ENCODE peak calls at places on chromosomes 12 and 14, in seven cellular contexts. F is IMR-90, L is H9, J is neuronal stem cell, A is mesendoderm, B is mesenchymal stem cell, E is H1. R is an unnamed sample.

GRCh38 chr12:31594681-31595080 is 3.7 kb upstream of the DENND5B start:
- DNase-seq in F (peak), L (no peak), J (no peak), A (peak), B (peak), E (no peak), R (peak)

GRCh38 chr14:53214384-53214783 is 61.3 kb upstream of the DDHD1 start:
- DNase-seq in F (no peak), L (no peak), J (no peak), A (no peak), B (no peak), E (no peak), R (no peak)

GRCh38 chr12:92363295-92364146 is 217.9 kb upstream of the BTG1 start:
- DNase-seq in F (peak), L (no peak), J (no peak), A (peak), B (peak), E (no peak), R (peak)

GRCh38 chr12:49675137-49675536 is 32.1 kb downstream of the FMNL3 start:
- DNase-seq in F (no peak), L (no peak), J (no peak), A (no peak), B (no peak), E (no peak), R (no peak)

GRCh38 chr12:91100901-91101300 is 10.4 kb downstream of the LUM start:
- DNase-seq in F (no peak), L (no peak), J (no peak), A (no peak), B (no peak), E (no peak), R (no peak)

GRCh38 chr12:91978143-91978542 is 167.5 kb downstream of the BTG1 start:
- DNase-seq in F (peak), L (no peak), J (no peak), A (no peak), B (peak), E (no peak), R (no peak)

GRCh38 chr12:108822458-108823205 is 34.8 kb downstream of the SSH1 start:
- DNase-seq in F (no peak), L (no peak), J (no peak), A (peak), B (peak), E (no peak), R (peak)

GRCh38 chr12:132078190-132078589 is 65.9 kb downstream of the DDX51 start:
- DNase-seq in F (peak), L (no peak), J (no peak), A (no peak), B (no peak), E (no peak), R (no peak)

GRCh38 chr12:110200124-110200417 is 75.9 kb downstream of the IFT81 start:
- DNase-seq in F (peak), L (no peak), J (no peak), A (no peak), B (peak), E (no peak), R (no peak)

GRCh38 chr12:102174117-102174516 is 23.5 kb downstream of the PMCH start:
- DNase-seq in F (no peak), L (no peak), J (no peak), A (no peak), B (no peak), E (no peak), R (no peak)

GRCh38 chr12:102171951-102172350 is 25.7 kb downstream of the PMCH start:
- DNase-seq in F (peak), L (no peak), J (no peak), A (no peak), B (no peak), E (no peak), R (no peak)

GRCh38 chr12:102169922-102170698 is 27.5 kb downstream of the PMCH start:
- DNase-seq in F (peak), L (no peak), J (no peak), A (peak), B (peak), E (no peak), R (peak)

GRCh38 chr12:102174761-102175160 is 22.9 kb downstream of the PMCH start:
- DNase-seq in F (no peak), L (no peak), J (no peak), A (no peak), B (no peak), E (no peak), R (no peak)

GRCh38 chr12:102172436-102172835 is 25.2 kb downstream of the PMCH start:
- DNase-seq in F (peak), L (no peak), J (no peak), A (no peak), B (peak), E (no peak), R (no peak)
- H2BK5ac ChIP-seq in F (no peak), L (no peak), J (no peak), A (no peak), B (no peak), E (no peak), R (no peak)

DNA sequence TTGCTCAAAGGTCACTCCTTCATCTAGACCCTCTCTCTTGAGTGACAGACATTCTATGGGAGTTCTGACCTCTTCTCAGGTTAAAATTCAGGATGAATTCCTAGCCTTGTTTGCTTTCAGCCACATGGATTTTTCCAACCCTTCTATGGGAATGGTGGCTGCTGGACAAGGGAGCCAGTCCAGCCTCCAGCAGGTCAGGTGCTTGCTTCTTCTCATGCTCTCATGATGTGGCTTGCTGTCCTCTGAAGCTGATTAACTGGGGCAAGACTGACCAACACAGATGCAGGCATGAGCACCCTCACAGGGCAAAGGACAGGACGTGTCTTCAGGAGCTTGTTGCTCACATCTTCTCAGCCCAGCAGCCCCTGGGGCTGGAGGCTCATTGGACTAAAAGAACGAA is 97.2 kb upstream of the SLC35F4 start:
- DNase-seq in F (no peak), L (no peak), J (no peak), A (no peak), B (no peak), E (no peak), R (no peak)
- H3K4ac ChIP-seq in F (no peak), L (no peak), J (no peak), A (no peak), B (no peak), E (no peak), R (no peak)

GRCh38 chr14:24207104-24207543 is 1.6 kb downstream of the TSSK4 start:
- DNase-seq in F (no peak), L (no peak), J (no peak), A (no peak), B (no peak), E (no peak), R (no peak)
- H2BK5ac ChIP-seq in F (no peak), L (no peak), J (no peak), A (no peak), B (no peak), E (no peak), R (no peak)

GRCh38 chr12:82942963-82943362 is 256.3 kb downstream of the TMTC2 start:
- DNase-seq in F (peak), L (no peak), J (no peak), A (peak), B (no peak), E (no peak), R (no peak)
- H3K4ac ChIP-seq in F (no peak), L (no peak), J (no peak), A (no peak), B (no peak), E (no peak), R (no peak)

DNA sequence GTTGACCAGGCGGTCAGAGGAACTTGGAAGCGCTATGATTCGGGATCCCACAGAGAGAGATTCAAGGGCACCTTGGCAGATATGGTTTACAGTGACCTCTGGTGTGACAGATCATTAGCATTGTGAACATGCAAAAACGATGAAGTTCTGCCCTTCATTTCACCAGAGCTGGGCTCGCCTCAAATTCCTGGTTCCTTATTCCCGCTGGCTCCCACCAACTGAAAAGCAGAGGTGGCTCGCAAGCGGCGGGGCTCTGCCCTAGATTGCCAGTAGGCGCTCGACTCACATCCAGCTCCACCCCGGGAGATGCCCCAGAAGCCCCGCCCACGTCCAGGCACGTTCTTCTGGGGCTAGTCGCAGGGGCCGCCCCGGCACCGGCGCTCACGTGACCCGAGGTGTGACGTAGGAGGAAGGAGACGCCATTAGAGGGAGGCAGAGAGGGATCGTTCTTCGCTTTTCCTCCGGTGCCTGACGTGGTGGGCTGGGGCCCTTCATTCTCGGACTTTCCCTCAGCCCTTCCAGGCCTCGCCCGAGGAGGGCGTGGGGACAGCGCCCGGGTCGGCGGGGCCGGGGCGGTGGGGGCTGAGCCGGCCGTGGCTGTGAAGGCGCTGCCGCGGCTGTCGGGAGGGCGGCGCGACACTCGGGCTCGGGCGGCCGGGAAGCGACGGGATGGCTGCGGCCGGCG is at the start of gene RAB21:
- DNase-seq in F (peak), L (peak), J (peak), A (peak), B (peak), E (peak), R (peak)
- H2BK5ac ChIP-seq in F (peak), L (peak), J (peak), A (no peak), B (peak), E (peak), R (peak)

DNA sequence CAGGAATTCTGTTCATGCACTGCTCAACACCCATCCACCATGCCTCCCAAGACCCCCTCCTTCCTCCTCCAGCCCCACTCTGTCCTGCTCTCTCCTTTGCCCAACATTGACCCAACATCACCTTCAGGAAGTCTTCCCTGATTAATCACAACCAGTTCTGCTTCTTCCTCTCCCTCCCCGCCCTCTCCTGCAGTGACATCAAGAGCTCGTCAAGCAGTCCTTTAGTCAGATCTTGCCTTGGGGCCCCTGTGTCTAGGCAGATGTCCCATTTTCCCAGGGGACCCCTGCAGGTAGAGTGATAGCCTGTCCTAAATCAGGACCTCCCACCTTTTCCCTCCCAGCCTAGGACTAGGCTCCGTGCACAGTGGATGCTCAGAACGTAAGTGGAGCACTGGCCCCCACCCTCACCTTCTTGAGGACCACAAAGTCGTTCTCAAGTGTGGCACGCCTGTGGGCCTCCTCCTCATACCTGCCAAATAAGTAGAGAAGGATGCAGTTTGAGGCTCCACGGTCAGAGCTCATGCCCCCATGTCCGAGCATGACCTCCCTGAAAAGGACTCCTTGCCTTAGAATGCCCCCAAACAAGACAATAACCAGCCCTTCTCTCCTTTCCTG is 2.3 kb downstream of the KRT78 start:
- DNase-seq in F (no peak), L (no peak), J (no peak), A (no peak), B (no peak), E (no peak), R (peak)
- H3K4ac ChIP-seq in F (no peak), L (no peak), J (no peak), A (no peak), B (no peak), E (no peak), R (no peak)

GRCh38 chr12:12542286-12542685 is 20.4 kb downstream of the DUSP16 start:
- DNase-seq in F (no peak), L (no peak), J (no peak), A (no peak), B (no peak), E (no peak), R (no peak)
- H2BK5ac ChIP-seq in F (no peak), L (no peak), J (no peak), A (no peak), B (no peak), E (no peak), R (no peak)

GRCh38 chr14:94620597-94620996 is 8.4 kb downstream of the SERPINA3 start:
- DNase-seq in F (no peak), L (no peak), J (no peak), A (no peak), B (no peak), E (no peak), R (no peak)
- H3K4ac ChIP-seq in F (no peak), L (no peak), J (no peak), A (no peak), B (no peak), E (no peak), R (no peak)

DNA sequence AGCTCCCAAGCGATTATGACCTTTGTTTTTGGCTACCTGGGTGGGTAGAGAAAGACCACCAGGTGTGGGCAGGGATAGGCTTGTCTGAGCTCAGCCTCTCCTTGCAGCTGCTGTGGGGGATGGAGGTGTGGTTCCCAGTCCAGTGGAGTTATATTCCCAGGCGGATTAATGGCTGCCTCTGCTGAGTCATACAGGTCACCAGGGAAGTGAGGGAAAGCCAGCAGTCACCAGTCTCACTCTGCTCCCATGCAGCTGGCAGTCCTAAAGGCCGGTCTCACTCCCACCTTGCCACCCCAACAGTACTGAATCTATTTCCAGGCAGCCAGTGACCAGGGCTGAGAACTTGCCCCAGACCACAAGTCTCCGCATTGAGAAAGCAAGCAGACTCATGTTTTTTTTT is 399.2 kb downstream of the VRK1 start:
- DNase-seq in F (no peak), L (no peak), J (no peak), A (no peak), B (no peak), E (no peak), R (no peak)
- H2BK5ac ChIP-seq in F (no peak), L (no peak), J (no peak), A (no peak), B (no peak), E (no peak), R (no peak)